ENCODE peak calls at places on chromosomes 1 and 21, in seven cellular contexts. H, E, N, U, O, J and C are unnamed samples.

GRCh38 chr21:33042812-33043211 is 17.1 kb downstream of the OLIG2 start:
- DNase-seq in H (peak), E (no peak), N (no peak), U (no peak), O (peak), J (no peak), C (peak)

GRCh38 chr1:151325646-151326429 is 1.4 kb downstream of the PI4KB start:
- DNase-seq in H (no peak), E (no peak), N (no peak), U (no peak), O (no peak), J (no peak), C (no peak)

GRCh38 chr1:211648980-211649934 is 26.2 kb downstream of the NEK2 start:
- DNase-seq in H (no peak), E (no peak), N (peak), U (no peak), O (no peak), J (no peak), C (no peak)

GRCh38 chr1:25743164-25744139 is 56.5 kb upstream of the SELENON start:
- DNase-seq in H (no peak), E (peak), N (no peak), U (peak), O (no peak), J (peak), C (no peak)

GRCh38 chr1:26705788-26706237 is 10.0 kb downstream of the ARID1A start:
- DNase-seq in H (peak), E (no peak), N (no peak), U (no peak), O (peak), J (no peak), C (peak)

GRCh38 chr1:158100498-158100897 is 80.2 kb upstream of the CD1D start:
- DNase-seq in H (no peak), E (no peak), N (no peak), U (no peak), O (no peak), J (no peak), C (no peak)

GRCh38 chr1:162973381-162973795 is 95.8 kb upstream of the RGS4 start:
- DNase-seq in H (peak), E (no peak), N (no peak), U (no peak), O (no peak), J (no peak), C (no peak)

GRCh38 chr21:29419422-29419821 is 120.7 kb downstream of the BACH1 start:
- DNase-seq in H (no peak), E (no peak), N (no peak), U (no peak), O (no peak), J (no peak), C (no peak)

GRCh38 chr1:58741689-58742553 is 41.9 kb downstream of the JUN start:
- DNase-seq in H (no peak), E (no peak), N (no peak), U (no peak), O (no peak), J (no peak), C (no peak)

GRCh38 chr1:68370101-68370915 is 79.4 kb downstream of the RPE65 start:
- DNase-seq in H (no peak), E (no peak), N (no peak), U (no peak), O (no peak), J (no peak), C (no peak)

GRCh38 chr1:165376041-165376810 is 19.7 kb upstream of the LMX1A start:
- DNase-seq in H (peak), E (peak), N (no peak), U (peak), O (peak), J (peak), C (peak)

GRCh38 chr1:16254263-16254948 is 17.4 kb upstream of the CPLANE2 start:
- DNase-seq in H (no peak), E (no peak), N (no peak), U (no peak), O (no peak), J (no peak), C (no peak)

GRCh38 chr1:62706985-62707745 is 19.0 kb upstream of the DOCK7 start:
- DNase-seq in H (no peak), E (no peak), N (no peak), U (no peak), O (peak), J (no peak), C (no peak)

GRCh38 chr1:119808972-119809550 is 2.2 kb downstream of the REG4 start:
- DNase-seq in H (peak), E (peak), N (peak), U (peak), O (peak), J (peak), C (peak)

GRCh38 chr1:46284597-46285564 is 18.5 kb downstream of the LRRC41 start:
- DNase-seq in H (no peak), E (no peak), N (no peak), U (no peak), O (no peak), J (no peak), C (no peak)

GRCh38 chr21:44485254-44485793 is 30.0 kb downstream of the LRRC3 start:
- DNase-seq in H (no peak), E (no peak), N (peak), U (no peak), O (no peak), J (no peak), C (no peak)

GRCh38 chr1:109652446-109652845 is 3.5 kb upstream of the GSTM4 start:
- DNase-seq in H (no peak), E (no peak), N (no peak), U (no peak), O (no peak), J (no peak), C (no peak)

GRCh38 chr1:2927393-2927792 is 93.9 kb upstream of the ACTRT2 start:
- DNase-seq in H (no peak), E (no peak), N (no peak), U (no peak), O (no peak), J (no peak), C (no peak)

GRCh38 chr1:15603050-15603965 is 13.9 kb upstream of the DDI2 start:
- DNase-seq in H (peak), E (peak), N (peak), U (peak), O (peak), J (peak), C (peak)